ENCODE peak calls at places on chromosomes 1 and 21, in seven cellular contexts. X, F, P, C, Q, Z and B are unnamed samples.

GRCh38 chr1:76254165-76255043 is 179.9 kb downstream of the ST6GALNAC3 start:
- DNase-seq in F (peak; percentile 74), C (peak; percentile 15), X (no peak), Q (no peak), P (no peak), Z (no peak), B (no peak)

GRCh38 chr1:173628888-173629287 is 6.2 kb upstream of the TEX50 start:
- DNase-seq in P (no peak), Q (no peak), X (no peak), C (no peak), F (no peak), Z (no peak), B (no peak)

GRCh38 chr1:59880735-59881134 is 45.8 kb downstream of the CYP2J2 start:
- DNase-seq in P (no peak), Q (no peak), C (no peak), X (no peak), Z (no peak), F (no peak), B (no peak)

GRCh38 chr1:29801003-29801402 is 564.7 kb downstream of the PTPRU start:
- DNase-seq in Z (no peak), C (no peak), F (no peak), X (no peak), Q (no peak), P (no peak), B (no peak)

GRCh38 chr1:164830628-164831027 is 271.6 kb downstream of the PBX1 start:
- DNase-seq in C (no peak), P (no peak), Q (no peak), F (no peak), X (no peak), Z (no peak), B (no peak)

GRCh38 chr21:20882462-20883415 is 115.5 kb upstream of the NCAM2 start:
- DNase-seq in F (peak; percentile 2), Q (no peak), C (no peak), X (no peak), Z (no peak), P (peak; percentile 21), B (no peak)

GRCh38 chr1:1309525-1310385 is 1.4 kb downstream of the PUSL1 start:
- DNase-seq in P (no peak), X (no peak), Q (no peak), F (no peak), Z (no peak), C (no peak), B (no peak)

GRCh38 chr1:47436304-47436978 is 1.4 kb upstream of the FOXD2 start:
- DNase-seq in Z (no peak), Q (peak; percentile 87), C (peak; percentile 56), P (peak; percentile 90), X (peak; percentile 72), F (peak; percentile 34), B (peak; percentile 83)

GRCh38 chr1:33119532-33120217 is 38.7 kb downstream of the AZIN2 start:
- DNase-seq in Q (peak; percentile 71), Z (no peak), C (no peak), P (no peak), X (no peak), F (peak; percentile 33), B (no peak)

GRCh38 chr21:39062196-39062900 is 120.9 kb downstream of the PSMG1 start:
- DNase-seq in F (no peak), X (no peak), Q (no peak), Z (no peak), C (no peak), P (no peak), B (no peak)

GRCh38 chr1:52916241-52916975 is 5.1 kb downstream of the ECHDC2 start:
- DNase-seq in P (no peak), X (no peak), Q (no peak), F (no peak), C (no peak), Z (no peak), B (no peak)

GRCh38 chr1:15364740-15365139 is 44.9 kb upstream of the EFHD2 start:
- DNase-seq in P (no peak), Z (no peak), X (no peak), Q (no peak), C (no peak), F (no peak), B (no peak)

GRCh38 chr1:159429074-159429861 is 2.7 kb upstream of the OR10J4 start:
- DNase-seq in F (peak; percentile 96), Q (no peak), X (no peak), C (no peak), P (no peak), Z (no peak), B (no peak)

GRCh38 chr1:23661887-23662286 is 29.7 kb upstream of the RPL11 start:
- DNase-seq in C (no peak), P (no peak), Q (no peak), F (no peak), X (no peak), Z (no peak), B (no peak)

GRCh38 chr1:147223740-147224615 is 1.2 kb downstream of the FMO5 start:
- DNase-seq in C (no peak), X (no peak), Z (no peak), P (no peak), Q (no peak), F (no peak), B (no peak)

GRCh38 chr1:231139659-231140650 is 21.9 kb upstream of the TRIM67 start:
- DNase-seq in Z (no peak), P (no peak), C (no peak), Q (no peak), F (peak; percentile 99), X (no peak), B (no peak)

GRCh38 chr1:226783202-226783601 is 44.1 kb upstream of the ITPKB start:
- DNase-seq in Z (no peak), Q (no peak), C (no peak), F (peak; percentile 8), P (no peak), X (no peak), B (no peak)

GRCh38 chr21:44897326-44898010 is 23.2 kb downstream of the ITGB2 start:
- DNase-seq in C (no peak), X (no peak), Q (no peak), Z (no peak), P (peak; percentile 81), F (no peak), B (peak; percentile 77)

GRCh38 chr21:39510240-39510639 is 58.5 kb downstream of the SH3BGR start:
- DNase-seq in X (no peak), C (no peak), Z (no peak), F (no peak), P (no peak), Q (no peak), B (no peak)

GRCh38 chr21:45580576-45581321 is 38.5 kb upstream of the SLC19A1 start:
- DNase-seq in Z (no peak), P (peak; percentile 1), F (no peak), Q (no peak), X (no peak), C (no peak), B (peak; percentile 37)

GRCh38 chr1:177163844-177164379 is 600 bp downstream of the ASTN1 start:
- DNase-seq in Z (no peak), P (no peak), F (no peak), C (no peak), X (no peak), Q (no peak), B (no peak)

GRCh38 chr1:1419812-1420653 is 1.0 kb downstream of the ANKRD65 start:
- DNase-seq in X (no peak), F (no peak), C (peak; percentile 14), Q (no peak), P (no peak), Z (no peak), B (peak; percentile 48)

GRCh38 chr1:47024138-47024856 is 828 bp downstream of the CYP4X1 start:
- DNase-seq in X (no peak), F (no peak), C (no peak), Z (no peak), P (no peak), Q (no peak), B (no peak)

GRCh38 chr1:215517441-215517891 is 49.6 kb upstream of the KCTD3 start:
- DNase-seq in X (no peak), F (peak; percentile 74), Z (no peak), Q (no peak), C (no peak), P (no peak), B (no peak)
- TF ChIP-seq CTCF in X (no peak), F (peak; percentile 47), Z (no peak), Q (no peak), C (no peak), P (no peak), B (no peak)

DNA sequence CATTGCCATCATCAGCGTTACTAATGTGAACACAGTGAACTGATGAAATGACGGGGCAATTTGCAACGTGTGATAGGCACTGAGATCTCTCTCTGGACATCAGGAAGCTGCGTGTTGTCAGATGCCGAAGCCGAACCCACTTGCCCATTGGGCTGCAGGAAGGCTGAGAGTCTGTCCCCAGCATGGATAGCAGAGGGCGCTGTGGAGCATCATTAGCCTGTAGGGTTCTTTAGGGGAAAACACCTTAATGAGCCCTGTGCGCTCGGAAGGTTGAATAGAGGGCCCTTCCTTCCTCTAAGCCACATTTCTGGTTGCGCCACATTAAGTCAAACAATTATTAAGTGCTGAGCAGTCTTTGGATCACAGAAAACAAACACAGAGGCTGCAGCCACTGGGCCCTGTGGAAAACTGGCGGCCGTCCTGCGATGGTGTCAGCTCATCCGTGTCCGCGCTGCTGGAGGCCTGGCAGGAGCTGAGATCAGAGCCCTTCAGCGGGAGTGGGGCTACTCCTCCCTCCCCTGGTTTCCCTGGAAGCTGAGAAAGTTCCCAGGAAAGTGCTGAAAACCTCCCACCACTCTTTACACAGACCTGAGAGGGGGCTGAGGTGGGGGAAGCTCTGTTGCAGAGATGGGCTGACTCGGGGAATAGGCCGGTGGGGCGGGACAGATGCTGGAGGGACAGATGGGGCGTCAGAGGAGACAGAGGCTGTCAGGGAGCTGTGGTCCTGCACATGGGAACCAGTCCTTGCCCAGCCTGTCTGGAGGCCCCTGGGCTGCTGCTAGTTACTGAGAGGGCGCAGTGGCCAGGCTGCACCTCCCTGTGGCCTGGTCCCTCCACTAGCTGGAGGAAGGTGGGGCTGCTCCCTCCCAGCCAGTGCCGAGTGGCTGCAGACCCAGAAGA is 12.7 kb downstream of the TFF2 start:
- DNase-seq in F (peak; percentile 35), X (peak; percentile 42), Z (peak; percentile 14), C (peak; percentile 53), P (peak; percentile 88), Q (no peak), B (peak; percentile 86)
- TF ChIP-seq CTCF in F (peak; percentile 72), X (peak; percentile 44), Z (peak; percentile 66), C (peak; percentile 67), P (peak; percentile 89), Q (peak; percentile 60), B (peak; percentile 75)

DNA sequence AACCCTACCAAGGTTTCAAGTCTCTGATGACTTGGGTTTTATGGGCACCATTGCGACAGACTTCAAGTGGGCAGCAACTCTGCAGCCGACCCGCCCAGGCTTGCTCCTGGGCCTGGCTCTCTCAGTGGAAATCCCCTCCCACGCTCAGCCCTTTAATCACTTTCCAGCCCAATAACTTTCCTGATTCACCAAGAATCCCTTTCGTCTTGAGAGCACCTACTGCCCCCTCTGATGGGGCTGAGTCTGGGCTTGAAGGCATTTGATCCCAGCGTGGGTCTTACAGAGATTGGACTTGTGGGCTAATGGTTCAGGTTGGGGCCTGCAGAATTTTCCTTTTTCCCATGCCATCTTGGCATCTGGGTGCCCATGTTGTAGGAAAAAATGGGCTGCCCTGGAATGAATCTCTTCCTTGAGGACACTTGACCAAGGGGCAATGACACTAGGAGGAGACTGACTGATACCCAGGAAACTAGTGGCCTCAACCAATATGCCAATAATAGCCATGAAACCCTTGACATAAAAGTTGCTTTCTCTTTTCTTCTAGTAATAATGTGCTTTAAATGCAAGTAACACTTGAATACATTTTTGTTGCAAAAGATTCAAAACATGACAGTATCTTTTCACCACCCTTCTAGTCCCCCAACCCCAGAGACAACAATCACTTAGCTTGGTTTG is 7.8 kb upstream of the PHLDA3 start:
- DNase-seq in C (no peak), Q (no peak), F (peak; percentile 66), P (no peak), Z (no peak), X (no peak), B (peak; percentile 65)
- TF ChIP-seq CTCF in C (no peak), Q (no peak), F (no peak), P (no peak), Z (no peak), X (no peak), B (no peak)

GRCh38 chr21:14773777-14774345 is 227.7 kb upstream of the SAMSN1 start:
- DNase-seq in X (peak; percentile 18), Q (no peak), Z (no peak), F (no peak), C (peak; percentile 11), P (peak; percentile 83), B (peak; percentile 62)
- TF ChIP-seq CTCF in X (peak; percentile 47), Q (peak; percentile 72), Z (peak; percentile 46), F (no peak), C (peak; percentile 43), P (peak; percentile 65), B (peak; percentile 63)